ENCODE peak calls at places on chromosomes 2 and 18, in nine cellular contexts. One of them, this sample, is unnamed.

GRCh38 chr18:22167471-22168151 is 1.8 kb upstream of the GATA6 start:
- DNase-seq in NCI-H1092 treated with DMSO at 0.1 percent for 48 hours: no peak
- DNase-seq in GDM1: no peak
- DNase-seq in AG10803: no peak
- DNase-seq in COR-L47: no peak
- DNase-seq in T-helper 2 cell: no peak
- DNase-seq in AG04450: no peak
- DNase-seq in EL: peak
- DNase-seq in left ventricle myocardium inferior: peak
- DNase-seq in this sample: no peak

GRCh38 chr2:74201196-74201595 is 2.8 kb downstream of the MTHFD2 start:
- DNase-seq in left ventricle myocardium inferior: no peak
- DNase-seq in EL: no peak
- DNase-seq in AG10803: no peak
- DNase-seq in AG04450: no peak
- DNase-seq in T-helper 2 cell: no peak
- DNase-seq in COR-L47: no peak
- DNase-seq in GDM1: no peak
- DNase-seq in NCI-H1092 treated with DMSO at 0.1 percent for 48 hours: no peak
- DNase-seq in this sample: no peak

GRCh38 chr2:8086342-8086741 is 595.5 kb upstream of the ID2 start:
- DNase-seq in T-helper 2 cell: no peak
- DNase-seq in AG10803: peak
- DNase-seq in left ventricle myocardium inferior: no peak
- DNase-seq in AG04450: no peak
- DNase-seq in EL: peak
- DNase-seq in GDM1: no peak
- DNase-seq in COR-L47: no peak
- DNase-seq in NCI-H1092 treated with DMSO at 0.1 percent for 48 hours: no peak
- DNase-seq in this sample: no peak

GRCh38 chr2:120989911-120990441 is 254.3 kb downstream of the GLI2 start:
- DNase-seq in left ventricle myocardium inferior: no peak
- DNase-seq in T-helper 2 cell: no peak
- DNase-seq in NCI-H1092 treated with DMSO at 0.1 percent for 48 hours: no peak
- DNase-seq in COR-L47: no peak
- DNase-seq in AG10803: no peak
- DNase-seq in EL: no peak
- DNase-seq in GDM1: no peak
- DNase-seq in AG04450: no peak
- DNase-seq in this sample: no peak

GRCh38 chr2:71929482-71929772 is 218.2 kb downstream of the CYP26B1 start:
- DNase-seq in left ventricle myocardium inferior: no peak
- DNase-seq in T-helper 2 cell: no peak
- DNase-seq in COR-L47: no peak
- DNase-seq in EL: no peak
- DNase-seq in AG10803: no peak
- DNase-seq in GDM1: no peak
- DNase-seq in AG04450: no peak
- DNase-seq in NCI-H1092 treated with DMSO at 0.1 percent for 48 hours: no peak
- DNase-seq in this sample: no peak

GRCh38 chr2:75592888-75593287 is 32.1 kb upstream of the EVA1A start:
- DNase-seq in left ventricle myocardium inferior: no peak
- DNase-seq in NCI-H1092 treated with DMSO at 0.1 percent for 48 hours: no peak
- DNase-seq in COR-L47: no peak
- DNase-seq in EL: no peak
- DNase-seq in GDM1: no peak
- DNase-seq in T-helper 2 cell: no peak
- DNase-seq in AG04450: no peak
- DNase-seq in AG10803: no peak
- DNase-seq in this sample: no peak

GRCh38 chr2:229178117-229178516 is 93.0 kb downstream of the PID1 start:
- DNase-seq in AG10803: no peak
- DNase-seq in NCI-H1092 treated with DMSO at 0.1 percent for 48 hours: no peak
- DNase-seq in left ventricle myocardium inferior: no peak
- DNase-seq in GDM1: no peak
- DNase-seq in AG04450: no peak
- DNase-seq in T-helper 2 cell: no peak
- DNase-seq in COR-L47: no peak
- DNase-seq in EL: no peak
- DNase-seq in this sample: no peak

GRCh38 chr2:78614747-78615146 is 410.8 kb upstream of the REG3G start:
- DNase-seq in left ventricle myocardium inferior: no peak
- DNase-seq in T-helper 2 cell: no peak
- DNase-seq in AG04450: no peak
- DNase-seq in NCI-H1092 treated with DMSO at 0.1 percent for 48 hours: no peak
- DNase-seq in EL: no peak
- DNase-seq in GDM1: no peak
- DNase-seq in AG10803: no peak
- DNase-seq in COR-L47: no peak
- DNase-seq in this sample: no peak

GRCh38 chr2:74696758-74697327 is 42.8 kb downstream of the SEMA4F start:
- DNase-seq in T-helper 2 cell: no peak
- DNase-seq in COR-L47: no peak
- DNase-seq in AG04450: peak
- DNase-seq in NCI-H1092 treated with DMSO at 0.1 percent for 48 hours: no peak
- DNase-seq in GDM1: no peak
- DNase-seq in EL: peak
- DNase-seq in left ventricle myocardium inferior: no peak
- DNase-seq in AG10803: peak
- DNase-seq in this sample: no peak

GRCh38 chr2:152716805-152717241 is 438 bp downstream of the PRPF40A start:
- DNase-seq in AG10803: peak
- DNase-seq in GDM1: no peak
- DNase-seq in left ventricle myocardium inferior: no peak
- DNase-seq in EL: no peak
- DNase-seq in T-helper 2 cell: no peak
- DNase-seq in AG04450: no peak
- DNase-seq in NCI-H1092 treated with DMSO at 0.1 percent for 48 hours: peak
- DNase-seq in COR-L47: peak
- DNase-seq in this sample: peak